ENCODE peak calls at places on chromosome 18, in four cellular contexts. A, E, J and Y are unnamed samples.

GRCh38 chr18:25786778-25787177 is 303.6 kb downstream of the SS18 start:
- DNase-seq in A (no peak), E (no peak), J (no peak), Y (no peak)

GRCh38 chr18:24368749-24369148 is 28.9 kb downstream of the OSBPL1A start:
- DNase-seq in A (no peak), E (no peak), J (no peak), Y (no peak)

GRCh38 chr18:23115683-23116096 is 19.6 kb upstream of the CABLES1 start:
- DNase-seq in A (no peak), E (no peak), J (no peak), Y (no peak)

GRCh38 chr18:59700535-59700967 is 3.3 kb upstream of the CCBE1 start:
- DNase-seq in A (no peak), E (no peak), J (no peak), Y (no peak)

GRCh38 chr18:40866013-40866644 is 1088.9 kb upstream of the PIK3C3 start:
- DNase-seq in A (no peak), E (no peak), J (peak), Y (no peak)

GRCh38 chr18:26747131-26747475 is 118.4 kb downstream of the AQP4 start:
- DNase-seq in A (no peak), E (no peak), J (no peak), Y (no peak)

GRCh38 chr18:49031511-49032188 is 80.9 kb upstream of the SMAD7 start:
- DNase-seq in A (no peak), E (peak), J (no peak), Y (no peak)

GRCh38 chr18:32293107-32293506 is 103.3 kb downstream of the MEP1B start:
- DNase-seq in A (no peak), E (no peak), J (no peak), Y (no peak)

GRCh38 chr18:23573948-23574431 is 12.3 kb downstream of the NPC1 start:
- DNase-seq in A (no peak), E (peak), J (no peak), Y (no peak)

GRCh38 chr18:378039-378438 is 110.2 kb upstream of the THOC1 start:
- DNase-seq in A (no peak), E (no peak), J (no peak), Y (no peak)

GRCh38 chr18:43001821-43002220 is 113.7 kb downstream of the RIT2 start:
- DNase-seq in A (no peak), E (no peak), J (no peak), Y (no peak)

GRCh38 chr18:77208969-77209368 is 40.7 kb upstream of the GALR1 start:
- DNase-seq in A (no peak), E (no peak), J (no peak), Y (no peak)

GRCh38 chr18:36620801-36621200 is 208.0 kb downstream of the TPGS2 start:
- DNase-seq in A (no peak), E (no peak), J (no peak), Y (no peak)

GRCh38 chr18:58532298-58532697 is 96.6 kb downstream of the ALPK2 start:
- DNase-seq in A (no peak), E (no peak), J (no peak), Y (no peak)

GRCh38 chr18:79395761-79396404 is at the start of gene NFATC1:
- DNase-seq in A (peak), E (peak), J (peak), Y (peak)

GRCh38 chr18:57737661-57738060 is 65.5 kb downstream of the ATP8B1 start:
- DNase-seq in A (peak), E (no peak), J (no peak), Y (no peak)

GRCh38 chr18:678482-679182 is 21.2 kb downstream of the TYMS start:
- DNase-seq in A (no peak), E (peak), J (no peak), Y (peak)

GRCh38 chr18:11310476-11311086 is 161.2 kb upstream of the PIEZO2 start:
- DNase-seq in A (no peak), E (peak), J (peak), Y (peak)

GRCh38 chr18:35747894-35748472 is 166.4 kb downstream of the GALNT1 start:
- DNase-seq in A (no peak), E (peak), J (no peak), Y (no peak)

GRCh38 chr18:26003391-26003790 is 87.0 kb downstream of the SS18 start:
- DNase-seq in A (no peak), E (no peak), J (no peak), Y (no peak)

GRCh38 chr18:67766930-67767329 is 250.4 kb upstream of the DSEL start:
- DNase-seq in A (no peak), E (no peak), J (no peak), Y (no peak)

GRCh38 chr18:26419746-26420145 is 128.6 kb downstream of the KCTD1 start:
- DNase-seq in A (no peak), E (no peak), J (no peak), Y (no peak)

GRCh38 chr18:24208270-24209035 is 69.6 kb downstream of the CABYR start:
- DNase-seq in A (no peak), E (no peak), J (no peak), Y (no peak)

GRCh38 chr18:56283346-56283745 is 355.0 kb downstream of the TXNL1 start:
- DNase-seq in A (no peak), E (no peak), J (no peak), Y (no peak)

GRCh38 chr18:49849331-49850217 is 36.2 kb upstream of the ACAA2 start:
- DNase-seq in A (no peak), E (peak), J (peak), Y (peak)

GRCh38 chr18:23721711-23722479 is 32.6 kb downstream of the LAMA3 start:
- DNase-seq in A (no peak), E (no peak), J (no peak), Y (no peak)

GRCh38 chr18:79556829-79557585 is 122.6 kb upstream of the CTDP1 start:
- DNase-seq in A (peak), E (peak), J (no peak), Y (no peak)

GRCh38 chr18:51559902-51560287 is 362.4 kb upstream of the MEX3C start:
- DNase-seq in A (no peak), E (no peak), J (no peak), Y (no peak)

GRCh38 chr18:22467760-22468553 is 50.2 kb upstream of the CTAGE1 start:
- DNase-seq in A (peak), E (no peak), J (no peak), Y (no peak)

GRCh38 chr18:23716516-23716915 is 27.3 kb downstream of the LAMA3 start:
- DNase-seq in A (no peak), E (peak), J (no peak), Y (peak)

GRCh38 chr18:21242141-21243040 is at the start of gene GREB1L:
- DNase-seq in A (peak), E (peak), J (peak), Y (peak)

GRCh38 chr18:79552696-79553095 is 126.9 kb upstream of the CTDP1 start:
- DNase-seq in A (peak), E (peak), J (no peak), Y (no peak)

GRCh38 chr18:9919564-9920232 is 5.9 kb downstream of the VAPA start:
- DNase-seq in A (no peak), E (no peak), J (no peak), Y (no peak)

GRCh38 chr18:76251691-76252090 is 243.4 kb downstream of the ZNF516 start:
- DNase-seq in A (no peak), E (no peak), J (no peak), Y (no peak)